ENCODE peak calls at places on chromosomes 1 and 21, in six cellular contexts. L is HT1080, A is GM04504, V is NCI-H510A, X is bronchial epithelial cell, Q is M059J. H is an unnamed sample.

GRCh38 chr21:42513985-42514882 is 582 bp downstream of the SLC37A1 start:
- DNase-seq in L (no peak), A (no peak), V (no peak), X (no peak), Q (no peak), H (no peak)

GRCh38 chr1:210525759-210526158 is 197.1 kb downstream of the HHAT start:
- DNase-seq in L (no peak), A (no peak), V (no peak), X (no peak), Q (no peak), H (no peak)

GRCh38 chr21:41419921-41420862 is 5.8 kb upstream of the MX1 start:
- DNase-seq in L (peak; percentile 79), A (peak; percentile 76), V (peak; percentile 56), X (peak; percentile 74), Q (peak; percentile 97), H (peak; percentile 49)

GRCh38 chr1:52571783-52572182 is 18.9 kb upstream of the TUT4 start:
- DNase-seq in L (peak; percentile 80), A (no peak), V (no peak), X (no peak), Q (peak; percentile 44), H (no peak)

GRCh38 chr1:5975133-5975880 is 16.9 kb downstream of the NPHP4 start:
- DNase-seq in L (peak; percentile 53), A (no peak), V (peak; percentile 57), X (peak; percentile 33), Q (peak; percentile 41), H (no peak)

GRCh38 chr1:79079770-79080169 is 73.2 kb upstream of the ADGRL4 start:
- DNase-seq in L (peak; percentile 84), A (peak; percentile 48), V (peak; percentile 61), X (peak; percentile 88), Q (peak; percentile 82), H (no peak)

GRCh38 chr1:25858494-25858893 is 763 bp downstream of the AUNIP start:
- DNase-seq in L (no peak), A (no peak), V (no peak), X (peak; percentile 29), Q (no peak), H (no peak)

GRCh38 chr1:167565922-167566321 is 12.4 kb upstream of the CREG1 start:
- DNase-seq in L (no peak), A (no peak), V (no peak), X (no peak), Q (no peak), H (no peak)

GRCh38 chr21:42381347-42381984 is 14.4 kb downstream of the TMPRSS3 start:
- DNase-seq in L (no peak), A (no peak), V (peak; percentile 22), X (peak; percentile 63), Q (peak; percentile 64), H (no peak)

GRCh38 chr1:168643152-168643551 is 66.7 kb downstream of the XCL1 start:
- DNase-seq in L (peak; percentile 89), A (no peak), V (no peak), X (no peak), Q (peak; percentile 98), H (no peak)

GRCh38 chr1:222909586-222909985 is 94.7 kb downstream of the DISP1 start:
- DNase-seq in L (peak; percentile 52), A (peak; percentile 42), V (no peak), X (no peak), Q (peak; percentile 71), H (no peak)

GRCh38 chr1:85573348-85573747 is 7.2 kb upstream of the CCN1 start:
- DNase-seq in L (peak; percentile 40), A (no peak), V (no peak), X (peak; percentile 65), Q (peak; percentile 90), H (no peak)

GRCh38 chr1:224211262-224211962 is 28.4 kb downstream of the DEGS1 start:
- DNase-seq in L (peak; percentile 41), A (peak; percentile 37), V (peak; percentile 45), X (peak; percentile 81), Q (peak; percentile 48), H (peak; percentile 7)

GRCh38 chr1:70033266-70033873 is 172.0 kb downstream of the LRRC40 start:
- DNase-seq in L (no peak), A (no peak), V (no peak), X (no peak), Q (no peak), H (no peak)

GRCh38 chr21:37257967-37258877 is 8.9 kb downstream of the VPS26C start:
- DNase-seq in L (no peak), A (no peak), V (no peak), X (peak; percentile 72), Q (peak; percentile 84), H (no peak)

GRCh38 chr1:56827711-56828110 is 8.5 kb upstream of the FYB2 start:
- DNase-seq in L (no peak), A (no peak), V (no peak), X (no peak), Q (no peak), H (no peak)

GRCh38 chr1:119324198-119324597 is 44.4 kb upstream of the HAO2 start:
- DNase-seq in L (no peak), A (no peak), V (no peak), X (no peak), Q (no peak), H (no peak)

GRCh38 chr1:219781491-219781890 is 146.9 kb downstream of the SLC30A10 start:
- DNase-seq in L (no peak), A (no peak), V (no peak), X (no peak), Q (no peak), H (no peak)

GRCh38 chr1:177163844-177164379 is 600 bp downstream of the ASTN1 start:
- DNase-seq in L (no peak), A (no peak), V (no peak), X (no peak), Q (no peak), H (no peak)

GRCh38 chr1:200894712-200895447 is at the start of gene INAVA:
- DNase-seq in L (no peak), A (no peak), V (no peak), X (peak; percentile 86), Q (no peak), H (no peak)

GRCh38 chr1:198449281-198449680 is 91.2 kb downstream of the ATP6V1G3 start:
- DNase-seq in L (no peak), A (no peak), V (no peak), X (peak; percentile 88), Q (peak; percentile 50), H (no peak)

GRCh38 chr1:156951371-156951770 is 30.9 kb downstream of the LRRC71 start:
- DNase-seq in L (no peak), A (no peak), V (no peak), X (no peak), Q (no peak), H (no peak)

GRCh38 chr21:31331231-31331630 is 12.8 kb downstream of the TIAM1 start:
- DNase-seq in L (no peak), A (no peak), V (no peak), X (no peak), Q (no peak), H (no peak)

GRCh38 chr1:81848880-81849500 is 48.3 kb downstream of the ADGRL2 start:
- DNase-seq in L (no peak), A (no peak), V (peak; percentile 33), X (no peak), Q (no peak), H (no peak)

GRCh38 chr1:88371396-88371795 is 312.7 kb upstream of the PKN2 start:
- DNase-seq in L (peak; percentile 13), A (no peak), V (no peak), X (peak; percentile 1), Q (peak; percentile 20), H (no peak)

GRCh38 chr1:29687601-29688244 is 451.4 kb downstream of the PTPRU start:
- DNase-seq in L (no peak), A (no peak), V (no peak), X (no peak), Q (peak; percentile 72), H (no peak)

H was measured in T1000.